ENCODE peak calls at places on chromosome 11, in nine cellular contexts. One of them, this sample, is unnamed.

GRCh38 chr11:134639586-134640330 is 227.7 kb upstream of the B3GAT1 start:
- DNase-seq in Peyer's patch: peak
- DNase-seq in choroid plexus epithelial cell: no peak
- DNase-seq in GM23338: no peak
- DNase-seq in psoas muscle: no peak
- DNase-seq in left ventricle myocardium inferior: no peak
- DNase-seq in fibroblast of mammary gland: no peak
- DNase-seq in heart right ventricle: no peak
- DNase-seq in upper lobe of left lung: no peak
- DNase-seq in this sample: no peak

GRCh38 chr11:2890466-2891241 is 5.1 kb upstream of the CDKN1C start:
- DNase-seq in upper lobe of left lung: peak
- DNase-seq in GM23338: no peak
- DNase-seq in psoas muscle: peak
- DNase-seq in Peyer's patch: peak
- DNase-seq in fibroblast of mammary gland: peak
- DNase-seq in choroid plexus epithelial cell: peak
- DNase-seq in left ventricle myocardium inferior: peak
- DNase-seq in heart right ventricle: no peak
- DNase-seq in this sample: no peak

GRCh38 chr11:7278314-7278917 is 26.7 kb downstream of the SYT9 start:
- DNase-seq in heart right ventricle: no peak
- DNase-seq in GM23338: peak
- DNase-seq in left ventricle myocardium inferior: no peak
- DNase-seq in upper lobe of left lung: no peak
- DNase-seq in choroid plexus epithelial cell: peak
- DNase-seq in fibroblast of mammary gland: peak
- DNase-seq in Peyer's patch: no peak
- DNase-seq in psoas muscle: no peak
- DNase-seq in this sample: no peak

GRCh38 chr11:2269601-2270321 is 627 bp downstream of the ASCL2 start:
- DNase-seq in left ventricle myocardium inferior: no peak
- DNase-seq in fibroblast of mammary gland: peak
- DNase-seq in psoas muscle: peak
- DNase-seq in upper lobe of left lung: peak
- DNase-seq in choroid plexus epithelial cell: peak
- DNase-seq in heart right ventricle: peak
- DNase-seq in Peyer's patch: peak
- DNase-seq in GM23338: peak
- DNase-seq in this sample: no peak

GRCh38 chr11:112320668-112321067 is 60.0 kb upstream of the PLET1 start:
- DNase-seq in heart right ventricle: peak
- DNase-seq in Peyer's patch: no peak
- DNase-seq in fibroblast of mammary gland: peak
- DNase-seq in upper lobe of left lung: peak
- DNase-seq in psoas muscle: peak
- DNase-seq in GM23338: no peak
- DNase-seq in left ventricle myocardium inferior: peak
- DNase-seq in choroid plexus epithelial cell: peak
- DNase-seq in this sample: no peak

GRCh38 chr11:75453916-75454655 is 21.1 kb upstream of the KLHL35 start:
- DNase-seq in heart right ventricle: no peak
- DNase-seq in GM23338: no peak
- DNase-seq in Peyer's patch: no peak
- DNase-seq in fibroblast of mammary gland: peak
- DNase-seq in left ventricle myocardium inferior: no peak
- DNase-seq in upper lobe of left lung: no peak
- DNase-seq in choroid plexus epithelial cell: peak
- DNase-seq in psoas muscle: peak
- DNase-seq in this sample: no peak

GRCh38 chr11:128324531-128325141 is 262.7 kb downstream of the ETS1 start:
- DNase-seq in upper lobe of left lung: peak
- DNase-seq in left ventricle myocardium inferior: no peak
- DNase-seq in Peyer's patch: no peak
- DNase-seq in choroid plexus epithelial cell: no peak
- DNase-seq in psoas muscle: no peak
- DNase-seq in heart right ventricle: no peak
- DNase-seq in GM23338: no peak
- DNase-seq in fibroblast of mammary gland: no peak
- DNase-seq in this sample: no peak

GRCh38 chr11:68313574-68314202 is 1.3 kb downstream of the LRP5 start:
- DNase-seq in left ventricle myocardium inferior: no peak
- DNase-seq in psoas muscle: no peak
- DNase-seq in fibroblast of mammary gland: peak
- DNase-seq in heart right ventricle: no peak
- DNase-seq in choroid plexus epithelial cell: peak
- DNase-seq in Peyer's patch: peak
- DNase-seq in GM23338: peak
- DNase-seq in upper lobe of left lung: no peak
- DNase-seq in this sample: no peak

GRCh38 chr11:117772360-117772759 is 24.7 kb downstream of the DSCAML1 start:
- DNase-seq in upper lobe of left lung: no peak
- DNase-seq in GM23338: no peak
- DNase-seq in Peyer's patch: no peak
- DNase-seq in fibroblast of mammary gland: no peak
- DNase-seq in choroid plexus epithelial cell: no peak
- DNase-seq in psoas muscle: no peak
- DNase-seq in left ventricle myocardium inferior: no peak
- DNase-seq in heart right ventricle: no peak
- DNase-seq in this sample: no peak

GRCh38 chr11:134352111-134352510 is 20.3 kb downstream of the GLB1L2 start:
- DNase-seq in choroid plexus epithelial cell: no peak
- DNase-seq in upper lobe of left lung: no peak
- DNase-seq in GM23338: no peak
- DNase-seq in left ventricle myocardium inferior: no peak
- DNase-seq in Peyer's patch: no peak
- DNase-seq in heart right ventricle: no peak
- DNase-seq in fibroblast of mammary gland: no peak
- DNase-seq in psoas muscle: no peak
- DNase-seq in this sample: no peak

GRCh38 chr11:105767945-105768344 is 158.1 kb downstream of the GRIA4 start:
- DNase-seq in upper lobe of left lung: no peak
- DNase-seq in choroid plexus epithelial cell: no peak
- DNase-seq in GM23338: no peak
- DNase-seq in Peyer's patch: no peak
- DNase-seq in psoas muscle: no peak
- DNase-seq in fibroblast of mammary gland: no peak
- DNase-seq in left ventricle myocardium inferior: no peak
- DNase-seq in heart right ventricle: no peak
- DNase-seq in this sample: no peak

GRCh38 chr11:67022341-67022933 is 497 bp upstream of the SYT12 start:
- DNase-seq in heart right ventricle: peak
- DNase-seq in psoas muscle: no peak
- DNase-seq in choroid plexus epithelial cell: peak
- DNase-seq in Peyer's patch: peak
- DNase-seq in GM23338: no peak
- DNase-seq in left ventricle myocardium inferior: no peak
- DNase-seq in upper lobe of left lung: no peak
- DNase-seq in fibroblast of mammary gland: peak
- DNase-seq in this sample: no peak

GRCh38 chr11:98003606-98004371 is 1017.0 kb upstream of the CNTN5 start:
- DNase-seq in upper lobe of left lung: no peak
- DNase-seq in psoas muscle: no peak
- DNase-seq in left ventricle myocardium inferior: no peak
- DNase-seq in fibroblast of mammary gland: no peak
- DNase-seq in GM23338: no peak
- DNase-seq in Peyer's patch: no peak
- DNase-seq in heart right ventricle: no peak
- DNase-seq in choroid plexus epithelial cell: peak
- DNase-seq in this sample: no peak

GRCh38 chr11:9825315-9825714 is 161.4 kb downstream of the SWAP70 start:
- DNase-seq in heart right ventricle: no peak
- DNase-seq in fibroblast of mammary gland: peak
- DNase-seq in Peyer's patch: no peak
- DNase-seq in GM23338: no peak
- DNase-seq in left ventricle myocardium inferior: no peak
- DNase-seq in psoas muscle: no peak
- DNase-seq in choroid plexus epithelial cell: peak
- DNase-seq in upper lobe of left lung: no peak
- DNase-seq in this sample: no peak

GRCh38 chr11:49377978-49378377 is 169.6 kb upstream of the FOLH1 start:
- DNase-seq in psoas muscle: no peak
- DNase-seq in choroid plexus epithelial cell: no peak
- DNase-seq in left ventricle myocardium inferior: no peak
- DNase-seq in Peyer's patch: no peak
- DNase-seq in heart right ventricle: no peak
- DNase-seq in GM23338: no peak
- DNase-seq in fibroblast of mammary gland: no peak
- DNase-seq in upper lobe of left lung: no peak
- DNase-seq in this sample: no peak

GRCh38 chr11:8221917-8222316 is 41.8 kb downstream of the LMO1 start:
- DNase-seq in psoas muscle: no peak
- DNase-seq in heart right ventricle: no peak
- DNase-seq in fibroblast of mammary gland: no peak
- DNase-seq in GM23338: no peak
- DNase-seq in Peyer's patch: no peak
- DNase-seq in choroid plexus epithelial cell: no peak
- DNase-seq in left ventricle myocardium inferior: no peak
- DNase-seq in upper lobe of left lung: no peak
- DNase-seq in this sample: peak

GRCh38 chr11:74265256-74265655 is 46.2 kb downstream of the P4HA3 start:
- DNase-seq in upper lobe of left lung: no peak
- DNase-seq in GM23338: peak
- DNase-seq in heart right ventricle: no peak
- DNase-seq in psoas muscle: no peak
- DNase-seq in left ventricle myocardium inferior: no peak
- DNase-seq in choroid plexus epithelial cell: no peak
- DNase-seq in Peyer's patch: no peak
- DNase-seq in fibroblast of mammary gland: no peak
- DNase-seq in this sample: no peak

GRCh38 chr11:8566613-8567210 is 27.3 kb downstream of the STK33 start:
- DNase-seq in choroid plexus epithelial cell: peak
- DNase-seq in fibroblast of mammary gland: peak
- DNase-seq in GM23338: peak
- DNase-seq in psoas muscle: no peak
- DNase-seq in left ventricle myocardium inferior: no peak
- DNase-seq in heart right ventricle: no peak
- DNase-seq in Peyer's patch: no peak
- DNase-seq in upper lobe of left lung: no peak
- DNase-seq in this sample: no peak

GRCh38 chr11:86091086-86091485 is 22.2 kb upstream of the PICALM start:
- DNase-seq in choroid plexus epithelial cell: no peak
- DNase-seq in fibroblast of mammary gland: no peak
- DNase-seq in upper lobe of left lung: no peak
- DNase-seq in Peyer's patch: no peak
- DNase-seq in psoas muscle: no peak
- DNase-seq in left ventricle myocardium inferior: no peak
- DNase-seq in heart right ventricle: no peak
- DNase-seq in GM23338: no peak
- DNase-seq in this sample: no peak

DNA sequence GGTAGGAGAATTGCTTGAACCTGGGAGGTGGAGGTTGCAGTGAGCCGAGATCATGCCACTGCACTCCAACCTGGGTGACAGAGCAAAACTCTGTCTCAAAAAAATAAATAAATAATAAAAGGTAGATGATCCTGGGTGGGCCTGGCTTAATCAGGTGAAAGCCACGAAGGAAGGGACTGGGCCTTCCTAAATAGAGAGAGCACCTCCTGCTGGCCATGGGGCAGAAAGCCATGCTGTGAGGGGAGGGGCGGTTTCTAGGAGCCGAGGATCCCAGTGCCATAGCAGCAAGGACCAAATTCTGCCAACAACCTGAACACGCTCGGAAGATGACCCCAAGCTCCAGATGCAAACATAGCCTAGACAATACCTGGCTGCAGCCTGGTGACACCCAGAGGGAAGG is 24.5 kb upstream of the DGKZ start:
- DNase-seq in GM23338: peak
- DNase-seq in fibroblast of mammary gland: peak
- DNase-seq in heart right ventricle: no peak
- DNase-seq in upper lobe of left lung: no peak
- DNase-seq in choroid plexus epithelial cell: peak
- DNase-seq in left ventricle myocardium inferior: no peak
- DNase-seq in Peyer's patch: no peak
- DNase-seq in psoas muscle: no peak
- DNase-seq in this sample: no peak
- TF ChIP-seq CTCF in GM23338: peak
- TF ChIP-seq CTCF in fibroblast of mammary gland: peak
- TF ChIP-seq CTCF in heart right ventricle: no peak
- TF ChIP-seq CTCF in upper lobe of left lung: peak
- TF ChIP-seq CTCF in choroid plexus epithelial cell: peak
- TF ChIP-seq CTCF in left ventricle myocardium inferior: peak
- TF ChIP-seq CTCF in Peyer's patch: no peak
- TF ChIP-seq CTCF in psoas muscle: no peak
- TF ChIP-seq CTCF in this sample: peak

DNA sequence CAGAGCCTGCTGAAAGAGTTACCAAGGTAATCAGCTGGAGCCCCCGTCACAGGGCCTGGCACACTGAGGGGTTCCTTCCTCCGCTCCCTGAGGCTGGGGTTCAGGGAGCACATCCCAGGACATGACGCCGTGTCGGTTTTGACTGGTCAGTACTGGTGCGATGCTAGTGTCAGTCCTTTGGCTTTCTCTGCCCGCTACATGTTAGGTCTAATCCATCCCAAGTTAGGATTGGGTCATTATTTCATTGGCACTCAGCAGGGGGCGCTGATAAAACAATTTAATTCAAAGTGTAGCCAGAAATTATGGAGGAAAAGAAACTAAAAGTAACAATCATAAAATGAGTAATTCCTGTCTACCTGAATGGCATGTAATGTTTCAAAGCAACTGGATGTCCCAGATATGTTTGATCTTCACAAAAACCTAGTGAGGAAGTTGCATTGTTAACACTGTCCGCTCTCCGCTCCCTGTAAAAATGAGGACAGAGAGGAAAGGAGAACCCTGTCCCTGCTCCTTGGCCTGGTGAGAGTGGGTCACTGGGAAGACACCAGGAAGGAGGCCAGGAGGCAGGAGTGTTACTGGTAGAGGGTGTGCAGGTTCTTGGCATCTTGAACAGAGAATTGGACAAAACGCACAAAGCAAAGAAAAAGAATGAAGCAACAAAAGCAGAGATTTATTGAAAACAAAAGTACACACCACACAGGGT is 27.1 kb downstream of the TSKU start:
- DNase-seq in heart right ventricle: peak
- DNase-seq in upper lobe of left lung: peak
- DNase-seq in left ventricle myocardium inferior: no peak
- DNase-seq in GM23338: no peak
- DNase-seq in fibroblast of mammary gland: peak
- DNase-seq in psoas muscle: no peak
- DNase-seq in choroid plexus epithelial cell: peak
- DNase-seq in Peyer's patch: no peak
- DNase-seq in this sample: no peak
- TF ChIP-seq CTCF in heart right ventricle: peak
- TF ChIP-seq CTCF in upper lobe of left lung: peak
- TF ChIP-seq CTCF in left ventricle myocardium inferior: peak
- TF ChIP-seq CTCF in GM23338: peak
- TF ChIP-seq CTCF in fibroblast of mammary gland: peak
- TF ChIP-seq CTCF in psoas muscle: peak
- TF ChIP-seq CTCF in choroid plexus epithelial cell: peak
- TF ChIP-seq CTCF in Peyer's patch: peak
- TF ChIP-seq CTCF in this sample: peak

GRCh38 chr11:106917973-106918372 is 100.3 kb downstream of the GUCY1A2 start:
- DNase-seq in left ventricle myocardium inferior: no peak
- DNase-seq in GM23338: peak
- DNase-seq in upper lobe of left lung: no peak
- DNase-seq in psoas muscle: no peak
- DNase-seq in choroid plexus epithelial cell: peak
- DNase-seq in Peyer's patch: no peak
- DNase-seq in fibroblast of mammary gland: peak
- DNase-seq in heart right ventricle: no peak
- DNase-seq in this sample: no peak
- TF ChIP-seq CTCF in left ventricle myocardium inferior: peak
- TF ChIP-seq CTCF in GM23338: peak
- TF ChIP-seq CTCF in upper lobe of left lung: no peak
- TF ChIP-seq CTCF in psoas muscle: no peak
- TF ChIP-seq CTCF in choroid plexus epithelial cell: peak
- TF ChIP-seq CTCF in Peyer's patch: no peak
- TF ChIP-seq CTCF in fibroblast of mammary gland: peak
- TF ChIP-seq CTCF in heart right ventricle: peak
- TF ChIP-seq CTCF in this sample: peak

GRCh38 chr11:11296434-11296833 is 56.6 kb downstream of the CSNK2A3 start:
- DNase-seq in left ventricle myocardium inferior: no peak
- DNase-seq in fibroblast of mammary gland: no peak
- DNase-seq in upper lobe of left lung: no peak
- DNase-seq in GM23338: no peak
- DNase-seq in choroid plexus epithelial cell: no peak
- DNase-seq in psoas muscle: no peak
- DNase-seq in heart right ventricle: no peak
- DNase-seq in Peyer's patch: no peak
- DNase-seq in this sample: no peak
- TF ChIP-seq CTCF in left ventricle myocardium inferior: no peak
- TF ChIP-seq CTCF in fibroblast of mammary gland: no peak
- TF ChIP-seq CTCF in upper lobe of left lung: no peak
- TF ChIP-seq CTCF in GM23338: no peak
- TF ChIP-seq CTCF in choroid plexus epithelial cell: no peak
- TF ChIP-seq CTCF in psoas muscle: no peak
- TF ChIP-seq CTCF in heart right ventricle: no peak
- TF ChIP-seq CTCF in Peyer's patch: no peak
- TF ChIP-seq CTCF in this sample: no peak